ENCODE peak calls at places on chromosomes 3 and 15, in five cellular contexts. L, S, O, A and C are unnamed samples.

GRCh38 chr15:89335289-89336041 is 841 bp upstream of the POLG start:
- DNase-seq in S (peak), A (no peak), L (peak), O (no peak), C (no peak)

GRCh38 chr15:41022487-41023090 is 69.3 kb downstream of the CHAC1 start:
- DNase-seq in L (peak), A (peak), O (peak), S (no peak), C (peak)

GRCh38 chr3:33541918-33542317 is 101.7 kb upstream of the UBP1 start:
- DNase-seq in A (no peak), L (no peak), O (no peak), S (no peak), C (no peak)

GRCh38 chr3:107297597-107297996 is 79.6 kb upstream of the CCDC54 start:
- DNase-seq in L (no peak), A (no peak), O (no peak), S (no peak), C (no peak)

GRCh38 chr3:144106970-144107369 is 135.3 kb downstream of the DIPK2A start:
- DNase-seq in A (no peak), L (no peak), S (no peak), O (no peak), C (no peak)

GRCh38 chr3:18861137-18861536 is 287.2 kb upstream of the KCNH8 start:
- DNase-seq in L (no peak), O (no peak), A (no peak), S (no peak), C (no peak)

GRCh38 chr3:127065138-127065427 is 82.2 kb downstream of the PLXNA1 start:
- DNase-seq in S (no peak), O (no peak), A (no peak), L (no peak), C (no peak)

GRCh38 chr3:45411081-45411480 is 22.7 kb downstream of the LARS2 start:
- DNase-seq in A (no peak), O (no peak), L (no peak), S (no peak), C (no peak)

GRCh38 chr15:37246065-37246464 is 145.7 kb upstream of the MEIS2 start:
- DNase-seq in S (no peak), L (no peak), A (no peak), O (no peak), C (no peak)

GRCh38 chr3:59318881-59319280 is 269.1 kb upstream of the CFAP20DC start:
- DNase-seq in L (no peak), S (no peak), O (no peak), A (no peak), C (no peak)

GRCh38 chr3:99659032-99659431 is 20.6 kb downstream of the COL8A1 start:
- DNase-seq in L (no peak), O (peak), S (no peak), A (no peak), C (peak)

GRCh38 chr3:138186803-138187295 is 252 bp upstream of the ARMC8 start:
- DNase-seq in O (peak), L (peak), A (peak), S (peak), C (no peak)

GRCh38 chr3:139355502-139355901 is 11.7 kb downstream of the MRPS22 start:
- DNase-seq in A (no peak), L (no peak), S (no peak), O (no peak), C (no peak)

GRCh38 chr15:77541421-77542181 is 91.1 kb downstream of the LINGO1 start:
- DNase-seq in O (no peak), S (no peak), L (no peak), A (no peak), C (no peak)

GRCh38 chr15:63212050-63212973 is 22.9 kb downstream of the RAB8B start:
- DNase-seq in A (no peak), O (no peak), S (no peak), L (no peak), C (no peak)

GRCh38 chr15:54820811-54821210 is 375.9 kb downstream of the RSL24D1 start:
- DNase-seq in O (no peak), L (no peak), A (no peak), S (no peak), C (no peak)

GRCh38 chr3:58305882-58306661 is at the start of the genes HTD2 and RPP14:
- DNase-seq in S (peak), A (peak), L (peak), O (peak), C (peak)

GRCh38 chr3:179943097-179943880 is 93.4 kb downstream of the PEX5L start:
- DNase-seq in S (no peak), L (no peak), A (no peak), O (no peak), C (no peak)

GRCh38 chr3:126116526-126116925 is 32.6 kb upstream of the SLC41A3 start:
- DNase-seq in A (no peak), S (no peak), O (no peak), L (no peak), C (no peak)

GRCh38 chr3:46845860-46846623 is 17.2 kb downstream of the MYL3 start:
- DNase-seq in S (peak), A (peak), O (peak), L (no peak), C (no peak)

GRCh38 chr3:149542375-149543312 is 68.1 kb downstream of the TM4SF4 start:
- DNase-seq in O (peak), L (no peak), S (no peak), A (no peak), C (no peak)

GRCh38 chr3:78086150-78086549 is 1046.3 kb downstream of the ROBO2 start:
- DNase-seq in A (no peak), L (no peak), O (no peak), S (no peak), C (no peak)

GRCh38 chr3:128335621-128336296 is 130.9 kb downstream of the DNAJB8 start:
- DNase-seq in S (peak), A (no peak), O (no peak), L (no peak), C (no peak)

GRCh38 chr15:72554471-72555425 is 80.6 kb downstream of the ARIH1 start:
- DNase-seq in L (no peak), O (no peak), S (no peak), A (no peak), C (no peak)

GRCh38 chr15:52019394-52020252 is 604 bp downstream of the MAPK6 start:
- DNase-seq in O (peak), L (peak), A (no peak), S (peak), C (peak)

GRCh38 chr3:45657853-45658252 is 31.3 kb upstream of the SACM1L start:
- DNase-seq in A (no peak), L (no peak), S (no peak), O (no peak), C (no peak)

GRCh38 chr3:52137311-52137710 is 16.9 kb downstream of the POC1A start:
- DNase-seq in O (no peak), A (no peak), S (no peak), L (no peak), C (no peak)

GRCh38 chr15:101167791-101168462 is 83.9 kb downstream of the CHSY1 start:
- DNase-seq in A (no peak), O (peak), S (no peak), L (no peak), C (peak)

GRCh38 chr3:176566757-176567156 is 630.5 kb downstream of the TBL1XR1 start:
- DNase-seq in L (no peak), A (no peak), S (no peak), O (no peak), C (no peak)

GRCh38 chr3:142501004-142501926 is 53.4 kb upstream of the XRN1 start:
- DNase-seq in L (no peak), O (no peak), S (no peak), A (no peak), C (peak)

GRCh38 chr3:63740116-63740515 is 79.0 kb upstream of the C3orf49 start:
- DNase-seq in O (no peak), L (no peak), S (no peak), A (no peak), C (no peak)

GRCh38 chr15:43266386-43266785 is 342 bp downstream of the TGM5 start:
- DNase-seq in S (no peak), O (no peak), L (no peak), A (no peak), C (no peak)

GRCh38 chr15:70432924-70433500 is 330.3 kb downstream of the UACA start:
- DNase-seq in O (no peak), L (no peak), A (no peak), S (no peak), C (no peak)

GRCh38 chr3:62632510-62633294 is 242.5 kb downstream of the CADPS start:
- DNase-seq in O (no peak), S (no peak), A (no peak), L (no peak), C (no peak)